ENCODE peak calls at places on chromosomes 5 and 9, in ten cellular contexts. One of them, this sample, is unnamed.

GRCh38 chr5:78803386-78803785 is 154.8 kb upstream of the LHFPL2 start:
- DNase-seq in thyroid gland: peak; percentile 43
- DNase-seq in H9: no peak
- DNase-seq in left lung: no peak
- DNase-seq in DND-41: no peak
- DNase-seq in pancreas: no peak
- DNase-seq in IMR-90: no peak
- DNase-seq in tibial artery: peak; percentile 90
- DNase-seq in cardiac muscle cell: peak; percentile 82
- DNase-seq in transverse colon: peak; percentile 41
- DNase-seq in this sample: peak; percentile 65

GRCh38 chr5:1476181-1476966 is 31.1 kb upstream of the SLC6A3 start:
- DNase-seq in thyroid gland: peak; percentile 79
- DNase-seq in H9: no peak
- DNase-seq in left lung: peak; percentile 78
- DNase-seq in DND-41: no peak
- DNase-seq in pancreas: peak; percentile 50
- DNase-seq in IMR-90: no peak
- DNase-seq in tibial artery: peak; percentile 20
- DNase-seq in cardiac muscle cell: no peak
- DNase-seq in transverse colon: no peak
- DNase-seq in this sample: peak; percentile 67

GRCh38 chr5:42636425-42636824 is 120.2 kb upstream of the CCDC152 start:
- DNase-seq in thyroid gland: peak; percentile 2
- DNase-seq in H9: no peak
- DNase-seq in left lung: no peak
- DNase-seq in DND-41: no peak
- DNase-seq in pancreas: no peak
- DNase-seq in IMR-90: no peak
- DNase-seq in tibial artery: no peak
- DNase-seq in cardiac muscle cell: peak; percentile 25
- DNase-seq in transverse colon: no peak
- DNase-seq in this sample: no peak

GRCh38 chr5:122121782-122122465 is 7.4 kb upstream of the ZNF474 start:
- DNase-seq in thyroid gland: peak; percentile 77
- DNase-seq in H9: no peak
- DNase-seq in left lung: no peak
- DNase-seq in DND-41: no peak
- DNase-seq in pancreas: no peak
- DNase-seq in IMR-90: peak; percentile 57
- DNase-seq in tibial artery: no peak
- DNase-seq in cardiac muscle cell: no peak
- DNase-seq in transverse colon: no peak
- DNase-seq in this sample: no peak

GRCh38 chr5:149210229-149210628 is 61.4 kb upstream of the AFAP1L1 start:
- DNase-seq in thyroid gland: no peak
- DNase-seq in H9: no peak
- DNase-seq in left lung: no peak
- DNase-seq in DND-41: no peak
- DNase-seq in pancreas: no peak
- DNase-seq in IMR-90: peak; percentile 90
- DNase-seq in tibial artery: no peak
- DNase-seq in cardiac muscle cell: peak; percentile 8
- DNase-seq in transverse colon: no peak
- DNase-seq in this sample: no peak

GRCh38 chr5:133384120-133384855 is 228.1 kb downstream of the FSTL4 start:
- DNase-seq in thyroid gland: no peak
- DNase-seq in H9: peak; percentile 25
- DNase-seq in left lung: no peak
- DNase-seq in DND-41: no peak
- DNase-seq in pancreas: no peak
- DNase-seq in IMR-90: no peak
- DNase-seq in tibial artery: no peak
- DNase-seq in cardiac muscle cell: no peak
- DNase-seq in transverse colon: no peak
- DNase-seq in this sample: no peak

GRCh38 chr9:96476591-96476990 is 26.6 kb downstream of the HABP4 start:
- DNase-seq in thyroid gland: no peak
- DNase-seq in H9: no peak
- DNase-seq in left lung: no peak
- DNase-seq in DND-41: no peak
- DNase-seq in pancreas: no peak
- DNase-seq in IMR-90: peak; percentile 75
- DNase-seq in tibial artery: no peak
- DNase-seq in cardiac muscle cell: no peak
- DNase-seq in transverse colon: no peak
- DNase-seq in this sample: no peak

GRCh38 chr5:103177543-103177942 is 57.4 kb downstream of the PPIP5K2 start:
- DNase-seq in thyroid gland: no peak
- DNase-seq in H9: no peak
- DNase-seq in left lung: no peak
- DNase-seq in DND-41: no peak
- DNase-seq in pancreas: no peak
- DNase-seq in IMR-90: no peak
- DNase-seq in tibial artery: no peak
- DNase-seq in cardiac muscle cell: no peak
- DNase-seq in transverse colon: no peak
- DNase-seq in this sample: no peak

GRCh38 chr9:137550958-137551655 is 572 bp upstream of the MRPL41 start:
- DNase-seq in thyroid gland: no peak
- DNase-seq in H9: peak; percentile 95
- DNase-seq in left lung: peak; percentile 89
- DNase-seq in DND-41: no peak
- DNase-seq in pancreas: no peak
- DNase-seq in IMR-90: peak; percentile 44
- DNase-seq in tibial artery: peak; percentile 62
- DNase-seq in cardiac muscle cell: no peak
- DNase-seq in transverse colon: no peak
- DNase-seq in this sample: peak; percentile 89

GRCh38 chr5:5537426-5537825 is 114.9 kb downstream of the ICE1 start:
- DNase-seq in thyroid gland: no peak
- DNase-seq in H9: no peak
- DNase-seq in left lung: no peak
- DNase-seq in DND-41: no peak
- DNase-seq in pancreas: no peak
- DNase-seq in IMR-90: no peak
- DNase-seq in tibial artery: no peak
- DNase-seq in cardiac muscle cell: no peak
- DNase-seq in transverse colon: no peak
- DNase-seq in this sample: no peak

GRCh38 chr5:178993236-178993765 is 1.8 kb downstream of the GRM6 start:
- DNase-seq in thyroid gland: no peak
- DNase-seq in H9: no peak
- DNase-seq in left lung: no peak
- DNase-seq in DND-41: no peak
- DNase-seq in pancreas: no peak
- DNase-seq in IMR-90: no peak
- DNase-seq in tibial artery: no peak
- DNase-seq in cardiac muscle cell: no peak
- DNase-seq in transverse colon: no peak
- DNase-seq in this sample: no peak

GRCh38 chr5:148952097-148952828 is 110.6 kb downstream of the SH3TC2 start:
- DNase-seq in thyroid gland: no peak
- DNase-seq in H9: no peak
- DNase-seq in left lung: no peak
- DNase-seq in DND-41: no peak
- DNase-seq in pancreas: no peak
- DNase-seq in IMR-90: no peak
- DNase-seq in tibial artery: no peak
- DNase-seq in cardiac muscle cell: no peak
- DNase-seq in transverse colon: no peak
- DNase-seq in this sample: no peak

GRCh38 chr5:9774472-9775079 is 144.4 kb upstream of the TAS2R1 start:
- DNase-seq in thyroid gland: peak; percentile 56
- DNase-seq in H9: no peak
- DNase-seq in left lung: no peak
- DNase-seq in DND-41: no peak
- DNase-seq in pancreas: no peak
- DNase-seq in IMR-90: peak; percentile 84
- DNase-seq in tibial artery: no peak
- DNase-seq in cardiac muscle cell: peak; percentile 93
- DNase-seq in transverse colon: no peak
- DNase-seq in this sample: no peak

GRCh38 chr9:13860019-13860418 is 453.9 kb downstream of the NFIB start:
- DNase-seq in thyroid gland: no peak
- DNase-seq in H9: no peak
- DNase-seq in left lung: no peak
- DNase-seq in DND-41: no peak
- DNase-seq in pancreas: no peak
- DNase-seq in IMR-90: no peak
- DNase-seq in tibial artery: no peak
- DNase-seq in cardiac muscle cell: peak; percentile 94
- DNase-seq in transverse colon: no peak
- DNase-seq in this sample: no peak

GRCh38 chr5:159100928-159101646 is 1.4 kb upstream of the EBF1 start:
- DNase-seq in thyroid gland: no peak
- DNase-seq in H9: no peak
- DNase-seq in left lung: no peak
- DNase-seq in DND-41: no peak
- DNase-seq in pancreas: no peak
- DNase-seq in IMR-90: no peak
- DNase-seq in tibial artery: peak; percentile 38
- DNase-seq in cardiac muscle cell: no peak
- DNase-seq in transverse colon: no peak
- DNase-seq in this sample: no peak
- H3K27me3 ChIP-seq in thyroid gland: peaks cover 12% of the 10 kb centered on the region
- H3K27me3 ChIP-seq in H9: peaks cover 81% of the 10 kb centered on the region
- H3K27me3 ChIP-seq in left lung: peaks cover 74% of the 10 kb centered on the region
- H3K27me3 ChIP-seq in DND-41: no peaks in the 10 kb centered on the region
- H3K27me3 ChIP-seq in pancreas: no peaks in the 10 kb centered on the region
- H3K27me3 ChIP-seq in IMR-90: peaks cover 54% of the 10 kb centered on the region
- H3K27me3 ChIP-seq in tibial artery: no peaks in the 10 kb centered on the region
- H3K27me3 ChIP-seq in cardiac muscle cell: peaks cover 97% of the 10 kb centered on the region
- H3K27me3 ChIP-seq in transverse colon: peaks cover 98% of the 10 kb centered on the region
- H3K27me3 ChIP-seq in this sample: peaks cover 79% of the 10 kb centered on the region

GRCh38 chr9:111068816-111069215 is 30.5 kb upstream of the LPAR1 start:
- DNase-seq in thyroid gland: no peak
- DNase-seq in H9: no peak
- DNase-seq in left lung: no peak
- DNase-seq in DND-41: no peak
- DNase-seq in pancreas: no peak
- DNase-seq in IMR-90: no peak
- DNase-seq in tibial artery: no peak
- DNase-seq in cardiac muscle cell: no peak
- DNase-seq in transverse colon: no peak
- DNase-seq in this sample: no peak
- H3K4me1 ChIP-seq in thyroid gland: no peaks in the 10 kb centered on the region
- H3K4me1 ChIP-seq in H9: no peaks in the 10 kb centered on the region
- H3K4me1 ChIP-seq in left lung: no peaks in the 10 kb centered on the region
- H3K4me1 ChIP-seq in DND-41: no peaks in the 10 kb centered on the region
- H3K4me1 ChIP-seq in pancreas: no peaks in the 10 kb centered on the region
- H3K4me1 ChIP-seq in IMR-90: no peaks in the 10 kb centered on the region
- H3K4me1 ChIP-seq in tibial artery: no peaks in the 10 kb centered on the region
- H3K4me1 ChIP-seq in cardiac muscle cell: no peaks in the 10 kb centered on the region
- H3K4me1 ChIP-seq in transverse colon: no peaks in the 10 kb centered on the region
- H3K4me1 ChIP-seq in this sample: no peaks in the 10 kb centered on the region

GRCh38 chr5:170632266-170632984 is 128.6 kb downstream of the KCNIP1 start:
- DNase-seq in thyroid gland: no peak
- DNase-seq in H9: peak; percentile 82
- DNase-seq in left lung: no peak
- DNase-seq in DND-41: no peak
- DNase-seq in pancreas: no peak
- DNase-seq in IMR-90: no peak
- DNase-seq in tibial artery: no peak
- DNase-seq in cardiac muscle cell: no peak
- DNase-seq in transverse colon: no peak
- DNase-seq in this sample: peak; percentile 58
- TF ChIP-seq CTCF in thyroid gland: no peak
- TF ChIP-seq CTCF in H9: peak; percentile 50
- TF ChIP-seq CTCF in left lung: no peak
- TF ChIP-seq CTCF in DND-41: no peak
- TF ChIP-seq CTCF in pancreas: no peak
- TF ChIP-seq CTCF in IMR-90: no peak
- TF ChIP-seq CTCF in tibial artery: no peak
- TF ChIP-seq CTCF in cardiac muscle cell: no peak
- TF ChIP-seq CTCF in transverse colon: no peak
- TF ChIP-seq CTCF in this sample: no peak

DNA sequence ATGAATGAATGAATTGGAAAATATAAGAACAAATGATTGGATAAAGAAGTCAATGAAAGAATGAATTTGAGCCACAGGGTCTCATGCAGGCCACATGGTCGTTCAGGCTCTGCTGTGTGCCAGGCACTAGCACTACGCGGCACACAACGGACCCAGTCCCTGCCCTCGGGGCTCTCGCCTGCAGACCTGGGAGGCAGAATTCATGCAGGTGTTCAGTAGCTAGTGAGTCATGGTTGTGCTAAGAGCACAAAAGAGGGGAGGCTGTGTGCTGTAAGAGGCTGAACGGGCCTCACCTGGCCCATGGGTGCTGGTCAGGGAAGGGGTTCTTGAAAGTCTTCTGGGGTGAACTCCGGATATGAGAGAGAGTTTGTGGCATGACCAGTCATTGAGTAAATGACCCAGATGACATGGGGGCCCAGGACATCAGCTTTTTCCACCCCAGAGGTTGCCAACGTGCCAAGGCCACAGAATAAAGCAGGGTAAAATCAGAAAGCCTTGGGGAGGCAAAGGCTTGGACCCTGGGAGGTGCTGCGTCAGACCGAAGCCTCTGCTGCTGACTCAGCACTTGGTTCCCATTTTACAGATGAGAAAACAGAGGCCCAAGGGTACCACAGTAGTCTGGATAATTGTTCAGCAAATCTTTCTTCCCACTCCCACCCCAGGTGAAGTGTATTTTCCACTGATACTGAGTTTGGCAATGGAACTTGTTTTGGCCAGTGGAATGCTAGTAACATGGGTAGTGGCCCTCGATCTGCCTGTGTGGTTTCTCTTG is 264.3 kb upstream of the MVB12B start:
- DNase-seq in thyroid gland: no peak
- DNase-seq in H9: no peak
- DNase-seq in left lung: no peak
- DNase-seq in DND-41: no peak
- DNase-seq in pancreas: peak; percentile 30
- DNase-seq in IMR-90: no peak
- DNase-seq in tibial artery: no peak
- DNase-seq in cardiac muscle cell: no peak
- DNase-seq in transverse colon: no peak
- DNase-seq in this sample: peak; percentile 35
- H3K27me3 ChIP-seq in thyroid gland: no peaks in the 10 kb centered on the region
- H3K27me3 ChIP-seq in H9: no peaks in the 10 kb centered on the region
- H3K27me3 ChIP-seq in left lung: no peaks in the 10 kb centered on the region
- H3K27me3 ChIP-seq in DND-41: no peaks in the 10 kb centered on the region
- H3K27me3 ChIP-seq in pancreas: no peaks in the 10 kb centered on the region
- H3K27me3 ChIP-seq in IMR-90: peaks cover 42% of the 10 kb centered on the region
- H3K27me3 ChIP-seq in tibial artery: no peaks in the 10 kb centered on the region
- H3K27me3 ChIP-seq in cardiac muscle cell: no peaks in the 10 kb centered on the region
- H3K27me3 ChIP-seq in transverse colon: peaks cover 13% of the 10 kb centered on the region
- H3K27me3 ChIP-seq in this sample: peaks cover 7% of the 10 kb centered on the region

This sample was measured in upper lobe of right lung.